ENCODE peak calls at places on chromosomes 3 and 15, in six cellular contexts. P is HepG2, M is HL-60, Q is K562, V is H1, K is GM12878. Z is an unnamed sample.

GRCh38 chr3:32952369-32953067 is 1.1 kb downstream of the CCR4 start:
- DNase-seq in P (no peak), M (no peak), Q (no peak), V (no peak), K (no peak), Z (no peak)

GRCh38 chr3:25455316-25456232 is 27.5 kb downstream of the RARB start:
- DNase-seq in P (no peak), M (no peak), Q (no peak), V (no peak), K (no peak), Z (peak)

GRCh38 chr3:172156309-172156998 is 117.1 kb downstream of the FNDC3B start:
- DNase-seq in P (no peak), M (no peak), Q (no peak), V (no peak), K (no peak), Z (no peak)

GRCh38 chr15:65180167-65180566 is 5.0 kb downstream of the CLPX start:
- DNase-seq in P (no peak), M (no peak), Q (no peak), V (no peak), K (no peak), Z (no peak)

GRCh38 chr3:118889691-118890090 is 145.0 kb downstream of the IGSF11 start:
- DNase-seq in P (no peak), M (no peak), Q (no peak), V (no peak), K (no peak), Z (no peak)

GRCh38 chr15:68335251-68335650 is 57.7 kb downstream of the FEM1B start:
- DNase-seq in P (no peak), M (no peak), Q (no peak), V (no peak), K (no peak), Z (no peak)

GRCh38 chr15:60507596-60508424 is 28.9 kb upstream of the ICE2 start:
- DNase-seq in P (peak), M (no peak), Q (peak), V (no peak), K (peak), Z (peak)

GRCh38 chr3:156360992-156361391 is 193.9 kb downstream of the SSR3 start:
- DNase-seq in P (no peak), M (no peak), Q (no peak), V (no peak), K (no peak), Z (no peak)

GRCh38 chr15:57205027-57205855 is 171.1 kb upstream of the CGNL1 start:
- DNase-seq in P (no peak), M (no peak), Q (no peak), V (no peak), K (no peak), Z (no peak)

GRCh38 chr15:57203906-57204305 is 172.4 kb upstream of the CGNL1 start:
- DNase-seq in P (no peak), M (no peak), Q (no peak), V (no peak), K (no peak), Z (no peak)

GRCh38 chr15:57201578-57201977 is 174.7 kb upstream of the CGNL1 start:
- DNase-seq in P (no peak), M (no peak), Q (no peak), V (no peak), K (no peak), Z (no peak)

DNA sequence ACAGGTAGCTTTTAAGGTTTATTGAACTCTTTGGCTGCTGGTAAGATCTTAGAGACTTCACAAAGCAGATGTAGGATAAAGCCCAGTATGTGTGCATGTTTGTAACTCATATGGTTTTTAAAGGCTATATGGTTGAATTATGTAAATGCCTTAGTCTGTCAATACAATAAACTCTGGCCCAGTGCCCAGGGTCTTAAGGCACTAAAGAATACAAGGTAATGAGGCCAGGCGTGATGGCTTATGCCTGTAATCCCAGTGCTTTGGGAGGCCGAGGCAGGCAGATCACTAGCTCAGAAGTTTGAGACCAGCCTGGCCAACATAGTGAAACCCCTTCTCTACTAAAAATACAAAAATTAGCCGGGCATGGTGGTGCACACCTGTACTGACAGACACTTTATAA is 170.3 kb upstream of the CGNL1 start:
- DNase-seq in P (no peak), M (no peak), Q (no peak), V (no peak), K (no peak), Z (no peak)
- TF ChIP-seq GABPA in P (no peak), M (no peak), Q (no peak), V (no peak), K (no peak), Z (no peak)

GRCh38 chr3:106006001-106006400 is 137.2 kb upstream of the CBLB start:
- DNase-seq in P (no peak), M (no peak), Q (no peak), V (no peak), K (no peak), Z (no peak)
- H3K27ac ChIP-seq in P (no peak), M (no peak), Q (no peak), V (no peak), K (no peak), Z (no peak)

GRCh38 chr3:55723653-55724406 is 236.7 kb upstream of the WNT5A start:
- DNase-seq in P (no peak), M (no peak), Q (no peak), V (no peak), K (no peak), Z (peak)
- TF ChIP-seq GABPA in P (no peak), M (no peak), Q (no peak), V (no peak), K (no peak), Z (no peak)

GRCh38 chr3:186298876-186299275 is 63.2 kb downstream of the DGKG start:
- DNase-seq in P (no peak), M (no peak), Q (no peak), V (no peak), K (no peak), Z (no peak)
- H3K27ac ChIP-seq in P (no peak), M (no peak), Q (no peak), V (no peak), K (no peak), Z (no peak)

GRCh38 chr15:63503739-63504246 is 600 bp upstream of the USP3 start:
- DNase-seq in P (peak), M (peak), Q (peak), V (no peak), K (no peak), Z (peak)
- TF ChIP-seq GABPA in P (no peak), M (no peak), Q (peak), V (no peak), K (no peak), Z (no peak)

GRCh38 chr15:92915766-92916435 is 15.8 kb downstream of the CHD2 start:
- DNase-seq in P (no peak), M (no peak), Q (no peak), V (no peak), K (no peak), Z (no peak)
- H3K27ac ChIP-seq in P (no peak), M (peak), Q (no peak), V (no peak), K (no peak), Z (no peak)

GRCh38 chr3:71607364-71607763 is 23.8 kb upstream of the FOXP1 start:
- DNase-seq in P (no peak), M (no peak), Q (no peak), V (no peak), K (no peak), Z (no peak)
- TF ChIP-seq GABPA in P (no peak), M (no peak), Q (no peak), V (no peak), K (no peak), Z (no peak)

GRCh38 chr3:16697437-16698258 is 92.4 kb upstream of the DAZL start:
- DNase-seq in P (no peak), M (no peak), Q (no peak), V (no peak), K (no peak), Z (no peak)
- H3K27ac ChIP-seq in P (no peak), M (no peak), Q (no peak), V (peak), K (no peak), Z (no peak)

GRCh38 chr3:70736009-70736408 is 423.6 kb upstream of the MDFIC2 start:
- DNase-seq in P (no peak), M (no peak), Q (no peak), V (no peak), K (no peak), Z (no peak)
- TF ChIP-seq GABPA in P (no peak), M (no peak), Q (no peak), V (no peak), K (no peak), Z (no peak)